ENCODE peak calls at places on chromosome X, in six cellular contexts. R is bronchial epithelial cell, P is H1, S is fibroblast of mammary gland, V is cardiac fibroblast, U is left lung. G is an unnamed sample.

GRCh38 chrX:31301203-31301602 is 229.4 kb upstream of the FTHL17 start:
- DNase-seq in R (no peak), P (no peak), S (no peak), V (no peak), U (no peak), G (no peak)

GRCh38 chrX:68721546-68721945 is 74.1 kb downstream of the STARD8 start:
- DNase-seq in R (no peak), P (no peak), S (no peak), V (no peak), U (peak; percentile 18), G (no peak)

GRCh38 chrX:69033936-69034335 is 131.3 kb downstream of the PJA1 start:
- DNase-seq in R (no peak), P (peak; percentile 45), S (no peak), V (no peak), U (no peak), G (no peak)

GRCh38 chrX:124194209-124194608 is 138.3 kb upstream of the TEX13D start:
- DNase-seq in R (no peak), P (no peak), S (no peak), V (peak; percentile 39), U (no peak), G (no peak)

GRCh38 chrX:115372026-115372610 is 82.6 kb downstream of the LUZP4 start:
- DNase-seq in R (peak; percentile 74), P (no peak), S (peak; percentile 70), V (peak; percentile 78), U (no peak), G (no peak)

GRCh38 chrX:103918050-103918449 is 44.4 kb upstream of the TMSB15B start:
- DNase-seq in R (peak; percentile 47), P (peak; percentile 61), S (peak; percentile 61), V (peak; percentile 65), U (peak; percentile 44), G (peak; percentile 19)

GRCh38 chrX:37371578-37371981 is 22.4 kb downstream of the PRRG1 start:
- DNase-seq in R (no peak), P (no peak), S (peak; percentile 23), V (no peak), U (no peak), G (no peak)

GRCh38 chrX:107547621-107548020 is 80.7 kb upstream of the PRPS1 start:
- DNase-seq in R (no peak), P (no peak), S (no peak), V (no peak), U (no peak), G (no peak)

GRCh38 chrX:45781901-45782553 is 581.4 kb upstream of the DIPK2B start:
- DNase-seq in R (peak; percentile 78), P (no peak), S (peak; percentile 86), V (peak; percentile 80), U (no peak), G (no peak)

GRCh38 chrX:12319012-12319519 is 180.8 kb downstream of the FRMPD4 start:
- DNase-seq in R (no peak), P (no peak), S (peak; percentile 11), V (no peak), U (no peak), G (no peak)

GRCh38 chrX:4263005-4263404 is 549.6 kb upstream of the PRKX start:
- DNase-seq in R (peak; percentile 0), P (no peak), S (no peak), V (no peak), U (no peak), G (no peak)

GRCh38 chrX:110213183-110213582 is 104.7 kb downstream of the AMMECR1 start:
- DNase-seq in R (peak; percentile 69), P (no peak), S (no peak), V (no peak), U (no peak), G (no peak)

GRCh38 chrX:48737940-48738339 is 23.6 kb upstream of the GLOD5 start:
- DNase-seq in R (no peak), P (no peak), S (no peak), V (no peak), U (no peak), G (no peak)

GRCh38 chrX:150664290-150664689 is 28.9 kb upstream of the MTMR1 start:
- DNase-seq in R (no peak), P (no peak), S (no peak), V (no peak), U (peak; percentile 41), G (no peak)

GRCh38 chrX:24156177-24156576 is 6.6 kb downstream of the ZFX start:
- DNase-seq in R (no peak), P (no peak), S (no peak), V (no peak), U (no peak), G (no peak)

GRCh38 chrX:65697915-65698796 is 30.7 kb downstream of the MSN start:
- DNase-seq in R (no peak), P (no peak), S (no peak), V (peak; percentile 38), U (peak; percentile 76), G (peak; percentile 28)

GRCh38 chrX:109281478-109282275 is 200.2 kb downstream of the GUCY2F start:
- DNase-seq in R (no peak), P (no peak), S (no peak), V (no peak), U (no peak), G (no peak)

GRCh38 chrX:139882299-139882698 is 50.6 kb downstream of the ATP11C start:
- DNase-seq in R (no peak), P (no peak), S (peak; percentile 4), V (peak; percentile 33), U (no peak), G (no peak)

GRCh38 chrX:118495958-118496762 is 545 bp downstream of the DOCK11 start:
- DNase-seq in R (no peak), P (peak; percentile 49), S (peak; percentile 32), V (peak; percentile 33), U (peak; percentile 80), G (peak; percentile 53)

GRCh38 chrX:138748480-138748879 is 37.0 kb upstream of the FGF13 start:
- DNase-seq in R (peak; percentile 12), P (no peak), S (peak; percentile 36), V (peak; percentile 18), U (no peak), G (no peak)

DNA sequence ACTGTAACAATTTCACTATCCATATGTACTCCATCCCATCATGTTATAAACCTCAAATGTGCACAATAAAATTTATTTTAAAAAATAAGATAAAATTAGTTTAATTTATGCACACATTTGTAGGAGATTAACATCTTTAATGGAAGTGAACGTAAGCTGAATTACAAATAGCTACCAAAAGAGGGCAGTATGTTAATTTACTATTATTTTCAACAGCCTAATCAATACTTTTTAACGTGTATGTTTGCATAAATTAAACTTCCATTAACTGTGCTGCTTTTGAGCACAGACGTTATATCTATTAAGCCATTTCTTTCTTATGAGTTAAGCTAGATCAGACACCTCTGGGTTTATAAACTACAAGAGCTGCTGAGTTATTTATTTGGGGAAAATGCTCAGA is 56.5 kb upstream of the PHKA2 start:
- DNase-seq in R (peak; percentile 12), P (no peak), S (peak; percentile 4), V (peak; percentile 8), U (no peak), G (no peak)
- TF ChIP-seq CTCF in R (no peak), P (no peak), S (peak; percentile 31), V (no peak), U (peak; percentile 29), G (no peak)

DNA sequence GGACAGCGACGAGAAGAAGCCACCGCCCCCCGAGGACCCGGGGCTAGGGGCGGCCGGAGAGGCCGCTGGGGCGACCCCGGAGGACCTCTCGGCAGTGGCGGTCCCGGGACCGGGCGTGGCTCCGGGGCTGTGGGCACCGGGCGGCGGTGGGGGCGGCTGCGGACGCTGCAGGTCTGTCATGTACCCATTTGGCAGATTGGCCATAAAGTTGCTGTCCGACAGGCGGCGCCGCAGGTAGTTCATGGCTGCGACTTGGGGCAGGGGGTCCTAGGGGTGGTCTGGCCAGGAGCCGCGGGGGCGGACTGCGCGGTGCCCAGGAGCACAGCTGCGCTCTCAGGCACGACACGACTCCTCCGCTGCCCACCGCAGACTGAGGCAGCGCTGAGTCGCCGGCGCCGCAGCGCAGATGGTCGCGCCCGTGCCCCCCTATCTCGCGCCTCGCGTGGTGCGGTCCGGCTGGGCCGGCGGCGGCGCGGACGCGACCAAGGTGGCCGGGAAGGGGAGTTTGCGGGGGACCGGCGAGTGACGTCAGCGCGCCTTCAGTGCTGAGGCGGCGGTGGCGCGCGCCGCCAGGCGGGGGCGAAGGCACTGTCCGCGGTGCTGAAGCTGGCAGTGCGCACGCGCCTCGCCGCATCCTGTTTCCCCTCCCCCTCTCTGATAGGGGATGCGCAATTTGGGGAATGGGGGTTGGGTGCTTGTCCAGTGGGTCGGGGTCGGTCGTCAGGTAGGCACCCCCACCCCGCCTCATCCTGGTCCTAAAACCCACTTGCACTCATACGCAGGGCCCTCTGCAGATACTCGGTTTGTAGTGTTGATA is at the start of gene SYN1:
- DNase-seq in R (peak; percentile 29), P (peak; percentile 87), S (peak; percentile 72), V (peak; percentile 77), U (peak; percentile 82), G (peak; percentile 62)
- TF ChIP-seq CTCF in R (peak; percentile 14), P (no peak), S (no peak), V (no peak), U (no peak), G (no peak)

DNA sequence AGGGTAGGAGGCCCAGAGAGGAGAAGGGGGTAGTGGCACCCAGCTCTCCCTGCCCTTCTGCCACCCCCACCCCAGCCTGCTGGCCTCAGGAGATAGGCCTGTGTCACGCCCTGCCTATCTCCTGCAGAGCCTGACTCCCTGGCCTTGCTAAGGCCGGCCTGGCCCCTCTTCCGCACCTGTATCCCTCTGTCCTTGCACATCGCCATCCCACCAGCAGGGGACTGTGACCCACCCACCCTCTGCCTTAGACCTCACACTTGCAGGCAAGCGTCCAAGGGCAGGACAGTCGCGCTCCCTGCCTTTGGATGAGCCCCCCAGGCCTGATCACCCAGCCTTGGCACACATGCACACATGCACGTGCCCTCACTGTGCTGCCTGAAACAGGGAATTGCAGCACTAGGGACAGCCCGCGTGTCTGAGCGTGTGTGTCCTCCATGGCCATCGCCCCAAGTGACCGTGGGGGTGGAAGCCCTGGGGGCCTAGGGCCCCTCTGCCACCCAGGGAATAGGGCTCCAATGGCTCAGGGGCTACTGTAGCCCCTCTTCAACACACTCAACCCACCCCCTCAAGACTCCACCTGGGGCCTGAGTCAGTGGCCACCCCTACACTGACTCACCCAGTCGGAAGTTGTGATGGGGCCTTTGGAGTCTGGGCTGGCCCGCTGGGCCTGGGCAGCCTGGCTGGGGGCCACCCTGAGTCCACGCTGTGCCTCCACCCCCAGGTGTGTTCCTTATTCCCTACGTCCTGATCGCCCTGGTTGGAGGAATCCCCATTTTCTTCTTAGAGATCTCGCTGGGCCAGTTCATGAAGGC is 2.1 kb downstream of the SLC6A8 start:
- DNase-seq in R (peak; percentile 46), P (no peak), S (no peak), V (peak; percentile 16), U (no peak), G (no peak)
- TF ChIP-seq CTCF in R (peak; percentile 26), P (no peak), S (peak; percentile 2), V (peak; percentile 2), U (no peak), G (no peak)

GRCh38 chrX:70062961-70063550 is 799 bp downstream of the OTUD6A start:
- DNase-seq in R (no peak), P (no peak), S (no peak), V (no peak), U (no peak), G (no peak)
- TF ChIP-seq CTCF in R (no peak), P (no peak), S (no peak), V (no peak), U (no peak), G (no peak)

GRCh38 chrX:54639346-54640102 is 109.5 kb downstream of the GNL3L start:
- DNase-seq in R (peak; percentile 87), P (peak; percentile 85), S (peak; percentile 96), V (peak; percentile 97), U (peak; percentile 94), G (peak; percentile 76)
- TF ChIP-seq CTCF in R (peak; percentile 69), P (peak; percentile 48), S (peak; percentile 58), V (peak; percentile 69), U (peak; percentile 45), G (no peak)

G was measured in activated B cell treated with CpG ODN at 0.5 μM for 24 hours.